ENCODE peak calls at places on chromosomes 3 and 15, in nine cellular contexts. K is colonic mucosa, S is mucosa of descending colon, D is A549, X is mammary epithelial cell, B is caudate nucleus, Z is HT1080, T is H4, Q is neural crest cell. I is an unnamed sample.
A peak's percentile ranks its signal among the peaks of the same experiment; 100 is the strongest.

GRCh38 chr3:96706517-96706916 is 107.9 kb upstream of the EPHA6 start:
- DNase-seq in K (no peak), S (no peak), D (no peak), X (no peak), B (no peak), Z (no peak), T (no peak), Q (no peak), I (no peak)

GRCh38 chr3:100525753-100526612 is 33.6 kb downstream of the TMEM45A start:
- DNase-seq in K (no peak), S (no peak), D (no peak), X (peak; percentile 99), B (no peak), Z (peak; percentile 94), T (peak; percentile 81), Q (no peak), I (no peak)

GRCh38 chr3:12507871-12508281 is 23.6 kb downstream of the TSEN2 start:
- DNase-seq in K (no peak), S (no peak), D (no peak), X (peak; percentile 55), B (no peak), Z (peak; percentile 74), T (no peak), Q (no peak), I (no peak)

GRCh38 chr3:50381315-50381714 is 22.0 kb upstream of the TMEM115 start:
- DNase-seq in K (no peak), S (no peak), D (no peak), X (no peak), B (no peak), Z (no peak), T (no peak), Q (no peak), I (no peak)

GRCh38 chr15:58410353-58410752 is 21.4 kb upstream of the LIPC start:
- DNase-seq in K (no peak), S (no peak), D (no peak), X (no peak), B (no peak), Z (no peak), T (peak; percentile 36), Q (no peak), I (no peak)

GRCh38 chr3:29711255-29711771 is 430.4 kb downstream of the RBMS3 start:
- DNase-seq in K (no peak), S (no peak), D (no peak), X (no peak), B (no peak), Z (no peak), T (no peak), Q (no peak), I (no peak)

GRCh38 chr3:43892535-43892934 is 201.8 kb downstream of the ABHD5 start:
- DNase-seq in K (no peak), S (no peak), D (no peak), X (no peak), B (no peak), Z (no peak), T (no peak), Q (no peak), I (no peak)

GRCh38 chr3:143078883-143079282 is 40.7 kb upstream of the CHST2 start:
- DNase-seq in K (no peak), S (no peak), D (no peak), X (peak; percentile 71), B (no peak), Z (peak; percentile 68), T (no peak), Q (no peak), I (no peak)

GRCh38 chr3:101995371-101996046 is 146.2 kb downstream of the NFKBIZ start:
- DNase-seq in K (no peak), S (no peak), D (no peak), X (no peak), B (no peak), Z (peak; percentile 74), T (no peak), Q (no peak), I (no peak)

GRCh38 chr3:55487376-55488241 is 503 bp upstream of the WNT5A start:
- DNase-seq in K (peak; percentile 47), S (peak; percentile 53), D (peak; percentile 18), X (peak; percentile 70), B (no peak), Z (peak; percentile 53), T (peak; percentile 65), Q (peak; percentile 35), I (peak; percentile 45)

GRCh38 chr15:54481819-54482218 is 503.6 kb downstream of the UNC13C start:
- DNase-seq in K (no peak), S (peak; percentile 15), D (no peak), X (no peak), B (no peak), Z (no peak), T (no peak), Q (no peak), I (no peak)

GRCh38 chr15:101679861-101680260 is 27.7 kb upstream of the TM2D3 start:
- DNase-seq in K (no peak), S (no peak), D (no peak), X (no peak), B (no peak), Z (no peak), T (no peak), Q (no peak), I (no peak)

GRCh38 chr3:63809607-63810006 is 9.5 kb upstream of the C3orf49 start:
- DNase-seq in K (no peak), S (no peak), D (no peak), X (peak; percentile 53), B (no peak), Z (peak; percentile 94), T (peak; percentile 54), Q (no peak), I (no peak)

GRCh38 chr3:65901236-65901635 is 137.5 kb downstream of the MAGI1 start:
- DNase-seq in K (no peak), S (no peak), D (no peak), X (peak; percentile 56), B (no peak), Z (no peak), T (no peak), Q (no peak), I (no peak)

GRCh38 chr15:91694829-91695205 is 158.7 kb upstream of the SLCO3A1 start:
- DNase-seq in K (peak; percentile 79), S (no peak), D (no peak), X (peak; percentile 61), B (no peak), Z (peak; percentile 8), T (peak; percentile 46), Q (no peak), I (no peak)

GRCh38 chr15:27222479-27222878 is 251.5 kb downstream of the GABRG3 start:
- DNase-seq in K (no peak), S (no peak), D (peak; percentile 18), X (no peak), B (no peak), Z (peak; percentile 91), T (peak; percentile 23), Q (no peak), I (no peak)

GRCh38 chr15:68272797-68273271 is 4.7 kb upstream of the FEM1B start:
- DNase-seq in K (no peak), S (no peak), D (no peak), X (peak; percentile 97), B (no peak), Z (peak; percentile 44), T (no peak), Q (no peak), I (no peak)

GRCh38 chr3:176005564-176005963 is 1146.4 kb downstream of the NAALADL2 start:
- DNase-seq in K (no peak), S (no peak), D (no peak), X (no peak), B (no peak), Z (no peak), T (no peak), Q (no peak), I (no peak)

GRCh38 chr15:73945109-73945508 is 18.8 kb downstream of the LOXL1 start:
- DNase-seq in K (no peak), S (no peak), D (no peak), X (no peak), B (no peak), Z (no peak), T (no peak), Q (no peak), I (no peak)

GRCh38 chr15:29924750-29925149 is 102.5 kb upstream of the TJP1 start:
- DNase-seq in K (no peak), S (no peak), D (peak; percentile 72), X (peak; percentile 20), B (no peak), Z (peak; percentile 76), T (peak; percentile 80), Q (no peak), I (no peak)

GRCh38 chr3:130820976-130821375 is 72.9 kb upstream of the ATP2C1 start:
- DNase-seq in K (no peak), S (no peak), D (peak; percentile 17), X (peak; percentile 83), B (no peak), Z (peak; percentile 92), T (peak; percentile 98), Q (no peak), I (no peak)

GRCh38 chr15:70244978-70245542 is 147.3 kb upstream of the TLE3 start:
- DNase-seq in K (no peak), S (no peak), D (no peak), X (no peak), B (no peak), Z (no peak), T (no peak), Q (no peak), I (no peak)

GRCh38 chr15:72540606-72541237 is 66.6 kb downstream of the ARIH1 start:
- DNase-seq in K (no peak), S (no peak), D (no peak), X (no peak), B (no peak), Z (no peak), T (no peak), Q (no peak), I (no peak)

GRCh38 chr3:128786434-128787020 is 60.5 kb downstream of the RAB7A start:
- DNase-seq in K (no peak), S (no peak), D (no peak), X (no peak), B (no peak), Z (no peak), T (no peak), Q (no peak), I (no peak)

GRCh38 chr15:46460426-46460825 is 825.6 kb downstream of the SQOR start:
- DNase-seq in K (no peak), S (no peak), D (no peak), X (no peak), B (no peak), Z (no peak), T (no peak), Q (no peak), I (no peak)